ENCODE peak calls at places on chromosomes 4 and X, in eight cellular contexts. H is astrocyte of the spinal cord, A is HFF-Myc, G is GM23338, L is pancreas, S is K562, E is fibroblast of the aortic adventitia, R is keratinocyte. Z is an unnamed sample.

GRCh38 chrX:71532078-71532752 is 689 bp upstream of the OGT start:
- DNase-seq in H (peak), A (no peak), G (no peak), L (no peak), S (no peak), E (peak), R (no peak), Z (peak)

GRCh38 chr4:87188063-87188462 is 32.4 kb downstream of the KLHL8 start:
- DNase-seq in H (peak), A (peak), G (no peak), L (no peak), S (no peak), E (peak), R (no peak), Z (peak)

GRCh38 chr4:25896782-25897539 is 17.1 kb upstream of the SMIM20 start:
- DNase-seq in H (no peak), A (no peak), G (no peak), L (peak), S (no peak), E (no peak), R (no peak), Z (no peak)

GRCh38 chr4:55312491-55313101 is 33.4 kb upstream of the SRD5A3 start:
- DNase-seq in H (peak), A (peak), G (peak), L (peak), S (no peak), E (peak), R (no peak), Z (peak)

GRCh38 chr4:46441116-46441859 is 51.4 kb upstream of the GABRA2 start:
- DNase-seq in H (peak), A (no peak), G (no peak), L (no peak), S (no peak), E (no peak), R (no peak), Z (peak)

GRCh38 chrX:48589482-48590162 is 7.7 kb upstream of the WDR13 start:
- DNase-seq in H (no peak), A (no peak), G (no peak), L (peak), S (no peak), E (no peak), R (no peak), Z (peak)

GRCh38 chrX:100750901-100751300 is 19.0 kb upstream of the SYTL4 start:
- DNase-seq in H (no peak), A (no peak), G (no peak), L (no peak), S (no peak), E (no peak), R (no peak), Z (no peak)

GRCh38 chr4:170090667-170091052 is 904 bp upstream of the AADAT start:
- DNase-seq in H (no peak), A (no peak), G (no peak), L (no peak), S (no peak), E (no peak), R (no peak), Z (no peak)

GRCh38 chr4:91092398-91092955 is 965.3 kb downstream of the CCSER1 start:
- DNase-seq in H (no peak), A (no peak), G (no peak), L (no peak), S (no peak), E (no peak), R (no peak), Z (no peak)

GRCh38 chr4:82043809-82044137 is 330.0 kb downstream of the HNRNPD start:
- DNase-seq in H (no peak), A (no peak), G (no peak), L (no peak), S (no peak), E (no peak), R (no peak), Z (no peak)

GRCh38 chr4:88320780-88321373 is 36.5 kb upstream of the PPM1K start:
- DNase-seq in H (peak), A (no peak), G (peak), L (no peak), S (no peak), E (peak), R (no peak), Z (no peak)

GRCh38 chr4:147175460-147176025 is 229.9 kb upstream of the TTC29 start:
- DNase-seq in H (no peak), A (no peak), G (no peak), L (no peak), S (no peak), E (no peak), R (no peak), Z (no peak)

GRCh38 chrX:105126201-105126600 is 94.3 kb downstream of the TEX13A start:
- DNase-seq in H (no peak), A (no peak), G (no peak), L (no peak), S (no peak), E (no peak), R (no peak), Z (peak)

GRCh38 chrX:19377799-19378198 is 34.1 kb downstream of the PDHA1 start:
- DNase-seq in H (no peak), A (no peak), G (no peak), L (no peak), S (no peak), E (no peak), R (no peak), Z (no peak)

GRCh38 chr4:118296739-118297138 is 56.1 kb downstream of the PRSS12 start:
- DNase-seq in H (no peak), A (no peak), G (no peak), L (no peak), S (no peak), E (no peak), R (no peak), Z (no peak)

DNA sequence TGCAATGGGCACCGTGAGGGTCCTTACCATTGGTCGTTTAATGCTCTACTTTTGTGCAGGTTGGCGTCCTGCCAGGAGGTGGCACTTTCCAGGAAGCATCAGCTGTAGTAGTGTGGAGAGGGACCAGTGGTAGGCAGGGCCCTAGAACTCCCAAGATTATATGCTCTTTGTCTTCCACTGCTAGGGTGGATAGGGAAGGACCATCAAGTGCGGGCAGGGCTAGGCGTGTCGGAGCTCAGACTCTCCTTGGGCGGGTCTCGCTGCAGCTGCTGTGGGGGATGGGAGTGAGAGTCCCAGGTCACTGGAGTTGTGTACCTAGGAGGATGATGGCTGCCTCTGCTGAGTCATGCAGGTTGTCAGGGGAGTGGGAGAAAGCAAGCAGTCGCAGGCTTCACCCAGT is 134.7 kb downstream of the KLF8 start:
- DNase-seq in H (no peak), A (no peak), G (peak), L (no peak), S (no peak), E (no peak), R (no peak), Z (no peak)
- TF ChIP-seq CTCF in H (no peak), A (no peak), G (no peak), L (no peak), S (no peak), E (no peak), R (no peak), Z (no peak)

GRCh38 chr4:159048166-159048886 is 54.6 kb upstream of the RAPGEF2 start:
- DNase-seq in H (peak), A (no peak), G (peak), L (peak), S (peak), E (peak), R (no peak), Z (peak)
- H3K4me3 ChIP-seq in H (peak), A (no peak), G (no peak), L (no peak), S (peak), E (peak), R (peak), Z (peak)

GRCh38 chr4:113101669-113102068 is 52.2 kb downstream of the ANK2 start:
- DNase-seq in H (peak), A (no peak), G (no peak), L (no peak), S (no peak), E (peak), R (no peak), Z (peak)

GRCh38 chr4:113109106-113109740 is 59.8 kb downstream of the ANK2 start:
- DNase-seq in H (no peak), A (no peak), G (no peak), L (peak), S (no peak), E (no peak), R (no peak), Z (no peak)

GRCh38 chr4:113106076-113106475 is 56.6 kb downstream of the ANK2 start:
- DNase-seq in H (peak), A (peak), G (peak), L (no peak), S (no peak), E (peak), R (no peak), Z (peak)

DNA sequence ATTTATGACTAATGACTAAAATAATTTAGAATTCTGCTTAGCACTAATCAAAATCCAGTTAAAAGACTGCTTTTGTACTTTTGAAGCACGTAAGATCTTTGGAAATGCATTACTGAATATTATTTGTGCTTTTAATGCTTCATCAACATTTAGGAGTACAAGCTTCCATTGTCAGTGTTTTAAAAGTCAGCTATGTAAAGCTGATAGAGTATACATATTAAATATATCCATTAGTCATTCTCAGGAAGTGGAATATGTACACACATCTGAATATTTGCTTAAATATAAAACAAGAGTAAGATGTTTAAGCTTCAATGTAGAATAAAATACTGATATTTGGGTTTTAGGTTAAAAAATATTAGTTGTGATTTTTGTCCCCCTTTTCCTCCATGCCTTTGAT is 54.1 kb downstream of the ANK2 start:
- DNase-seq in H (no peak), A (no peak), G (no peak), L (no peak), S (no peak), E (no peak), R (no peak), Z (no peak)
- TF ChIP-seq CTCF in H (no peak), A (no peak), G (no peak), L (no peak), S (no peak), E (no peak), R (no peak), Z (no peak)

GRCh38 chr4:157291071-157291470 is 70.5 kb downstream of the GRIA2 start:
- DNase-seq in H (no peak), A (no peak), G (peak), L (no peak), S (no peak), E (no peak), R (no peak), Z (peak)
- H3K4me3 ChIP-seq in H (no peak), A (no peak), G (no peak), L (no peak), S (no peak), E (no peak), R (no peak), Z (no peak)

DNA sequence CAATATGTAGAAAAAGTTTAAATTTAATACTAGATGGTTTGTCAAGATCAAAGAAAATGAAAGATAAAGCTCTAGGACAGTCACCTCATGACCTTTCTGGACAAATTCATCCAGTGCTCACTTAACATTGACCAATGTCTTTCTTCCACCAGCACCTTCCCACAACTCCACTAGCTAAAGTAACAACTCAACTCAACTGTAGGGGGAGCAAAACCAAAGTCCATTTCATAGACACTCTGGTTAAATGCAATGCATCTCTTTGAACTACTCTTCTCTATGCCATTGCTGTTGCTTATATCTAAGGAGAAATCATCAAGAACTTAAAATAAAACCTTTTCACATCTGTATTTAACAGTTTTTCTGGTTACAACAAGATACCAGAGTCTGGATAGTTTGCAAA is 25.1 kb downstream of the UGT2B4 start:
- DNase-seq in H (no peak), A (no peak), G (peak), L (no peak), S (no peak), E (no peak), R (no peak), Z (no peak)
- TF ChIP-seq CTCF in H (no peak), A (no peak), G (peak), L (no peak), S (no peak), E (peak), R (no peak), Z (no peak)

GRCh38 chr4:158169931-158170690 is 2.7 kb downstream of the GASK1B start:
- DNase-seq in H (peak), A (no peak), G (no peak), L (no peak), S (no peak), E (peak), R (no peak), Z (peak)
- H3K4me3 ChIP-seq in H (peak), A (peak), G (no peak), L (peak), S (no peak), E (peak), R (no peak), Z (peak)

GRCh38 chr4:130074096-130074495 is 978.1 kb downstream of the C4orf33 start:
- DNase-seq in H (no peak), A (no peak), G (peak), L (peak), S (no peak), E (no peak), R (no peak), Z (no peak)
- TF ChIP-seq CTCF in H (no peak), A (no peak), G (no peak), L (no peak), S (no peak), E (no peak), R (no peak), Z (no peak)

DNA sequence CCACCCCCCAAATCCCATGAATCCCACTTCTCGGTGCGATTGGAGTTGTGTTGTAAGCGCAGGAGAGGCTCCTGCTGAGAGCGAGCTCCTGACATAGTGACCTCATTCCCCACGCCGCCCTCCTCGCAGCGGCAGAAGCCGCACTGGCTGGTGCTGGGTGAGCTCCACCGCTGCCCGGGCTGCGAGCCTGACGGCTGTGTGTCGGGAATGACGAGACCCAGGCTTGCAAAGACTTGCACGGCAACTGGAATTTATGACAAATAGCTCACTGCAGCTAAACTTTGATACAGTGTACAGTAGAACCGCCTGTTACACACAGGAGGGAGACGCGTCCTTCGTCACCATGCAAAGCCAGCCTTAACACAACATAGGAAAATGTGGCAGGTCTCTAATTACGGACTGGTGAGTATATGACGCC is 82.4 kb downstream of the STOX2 start:
- DNase-seq in H (peak), A (no peak), G (peak), L (peak), S (no peak), E (peak), R (peak), Z (peak)
- H3K4me3 ChIP-seq in H (peak), A (peak), G (no peak), L (no peak), S (no peak), E (peak), R (peak), Z (peak)

DNA sequence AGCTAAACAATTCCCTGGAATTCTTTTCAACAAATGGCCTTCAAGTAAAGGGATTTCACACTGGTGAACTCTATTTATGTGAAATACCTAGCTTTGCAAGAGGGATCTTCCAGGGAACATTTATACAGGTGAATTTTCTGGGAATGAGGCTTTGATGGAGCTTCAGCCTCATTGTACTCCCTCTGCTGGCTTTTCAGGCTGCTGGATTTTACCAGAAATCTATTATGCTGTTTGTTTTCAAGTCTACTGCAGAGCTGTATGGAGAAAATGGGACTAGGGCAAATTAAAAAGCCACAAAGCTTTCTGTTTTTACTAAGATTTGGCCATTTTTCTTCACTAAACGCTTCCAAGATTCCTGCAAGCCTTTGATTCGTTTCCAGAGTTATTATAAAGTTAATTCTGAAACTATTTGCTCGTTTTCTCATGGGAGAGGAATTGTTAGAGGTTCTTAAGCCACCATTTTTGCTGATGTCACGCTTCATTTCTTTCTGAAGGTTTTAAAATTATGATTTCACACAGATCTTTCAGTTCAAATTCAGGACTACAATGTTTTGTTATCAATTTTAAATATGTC is 31.6 kb downstream of the KDM6A start:
- DNase-seq in H (no peak), A (no peak), G (peak), L (no peak), S (no peak), E (peak), R (no peak), Z (no peak)
- TF ChIP-seq CTCF in H (peak), A (peak), G (peak), L (no peak), S (peak), E (peak), R (peak), Z (peak)

Z was measured in fibroblast of mammary gland.